ENCODE peak calls at places on chromosomes 5 and 9, in seven cellular contexts. T is activated naive CD4-positive, alpha-beta T cell treated with anti-CD3 and anti-CD28 coated beads, Interleukin-2, amount 10 ng/mL, durations not matched to agents 7 days and 5 days; Q is RCC 7860; L is HEK293T; F is Right ventricle myocardium superior; G is right lobe of liver; N is T-helper 2 cell. B is an unnamed sample.

GRCh38 chr9:136858452-136858843 is 6.3 kb downstream of the MAMDC4 start:
- DNase-seq in L (no peak), T (no peak), N (no peak), Q (no peak), G (no peak), F (peak; percentile 20), B (no peak)

GRCh38 chr9:2060425-2060824 is 45.3 kb downstream of the SMARCA2 start:
- DNase-seq in F (no peak), G (no peak), L (no peak), N (no peak), T (no peak), Q (no peak), B (no peak)

GRCh38 chr5:87266914-87267573 is 639 bp upstream of the RASA1 start:
- DNase-seq in T (no peak), L (no peak), N (no peak), F (no peak), Q (no peak), G (no peak), B (no peak)

GRCh38 chr5:180618830-180619562 is 27.7 kb upstream of the SCGB3A1 start:
- DNase-seq in G (no peak), F (no peak), T (peak; percentile 68), N (no peak), Q (no peak), L (peak; percentile 93), B (no peak)

GRCh38 chr5:52692618-52693017 is 95.1 kb upstream of the ITGA1 start:
- DNase-seq in Q (no peak), N (no peak), G (no peak), L (no peak), T (no peak), F (no peak), B (no peak)

GRCh38 chr9:18479405-18479804 is 5.5 kb downstream of the ADAMTSL1 start:
- DNase-seq in N (no peak), Q (no peak), L (no peak), T (no peak), F (no peak), G (no peak), B (no peak)

GRCh38 chr5:55923873-55924500 is 70.8 kb downstream of the IL6ST start:
- DNase-seq in G (no peak), L (no peak), Q (no peak), N (no peak), T (no peak), F (no peak), B (no peak)

GRCh38 chr9:71509054-71509453 is 259.3 kb downstream of the CEMIP2 start:
- DNase-seq in F (no peak), G (no peak), Q (peak; percentile 79), N (no peak), L (no peak), T (no peak), B (no peak)

GRCh38 chr5:176895350-176895749 is 3.8 kb downstream of the HK3 start:
- DNase-seq in G (peak; percentile 33), N (no peak), Q (no peak), F (no peak), L (no peak), T (no peak), B (no peak)

GRCh38 chr5:19044931-19045695 is 942.9 kb downstream of the CDH18 start:
- DNase-seq in F (no peak), G (no peak), T (no peak), L (no peak), N (no peak), Q (no peak), B (no peak)

GRCh38 chr5:78783434-78784130 is 135.0 kb upstream of the LHFPL2 start:
- DNase-seq in L (no peak), F (no peak), N (no peak), Q (no peak), G (no peak), T (no peak), B (no peak)

GRCh38 chr9:105205787-105206511 is 38.5 kb upstream of the SLC44A1 start:
- DNase-seq in T (no peak), L (no peak), N (no peak), G (peak; percentile 85), Q (no peak), F (peak; percentile 62), B (no peak)

GRCh38 chr5:172410160-172410559 is 44.2 kb downstream of the SH3PXD2B start:
- DNase-seq in F (no peak), T (no peak), N (no peak), Q (peak; percentile 85), L (no peak), G (no peak), B (no peak)

GRCh38 chr9:91075279-91075678 is 273.7 kb downstream of the SYK start:
- DNase-seq in G (no peak), F (no peak), N (no peak), Q (no peak), T (no peak), L (no peak), B (no peak)

GRCh38 chr5:68054625-68055024 is 160.9 kb upstream of the PIK3R1 start:
- DNase-seq in F (no peak), L (no peak), G (no peak), T (no peak), N (no peak), Q (no peak), B (no peak)

GRCh38 chr5:33303696-33304095 is 137.1 kb upstream of the TARS1 start:
- DNase-seq in F (no peak), T (no peak), L (no peak), N (no peak), G (no peak), Q (no peak), B (peak; percentile 24)

GRCh38 chr9:22817181-22817580 is 370.6 kb downstream of the DMRTA1 start:
- DNase-seq in F (no peak), G (no peak), T (no peak), Q (peak; percentile 54), N (no peak), L (no peak), B (no peak)

GRCh38 chr5:149961186-149961685 is 678 bp downstream of the SLC26A2 start:
- DNase-seq in F (no peak), G (no peak), T (no peak), L (no peak), Q (no peak), N (no peak), B (no peak)

GRCh38 chr9:107269254-107269653 is 13.8 kb upstream of the RAD23B start:
- DNase-seq in F (no peak), G (no peak), N (no peak), T (no peak), L (no peak), Q (no peak), B (no peak)

B was measured in COLO829.